ENCODE peak calls at places on chromosome 4, in ten cellular contexts. O, E, B, N, X, K, V, H, Z and Y are unnamed samples.

GRCh38 chr4:6372649-6373525 is 99.5 kb downstream of the PPP2R2C start:
- DNase-seq in H (peak; percentile 48), O (peak; percentile 19), X (no peak), B (no peak), K (no peak), N (no peak), V (no peak), Z (peak; percentile 64), E (peak; percentile 50), Y (no peak)

GRCh38 chr4:157887316-157887715 is 285.5 kb downstream of the GASK1B start:
- DNase-seq in O (no peak), Z (no peak), K (no peak), H (no peak), V (no peak), E (no peak), N (no peak), B (no peak), X (no peak), Y (no peak)

GRCh38 chr4:14802596-14802995 is 199.7 kb upstream of the CPEB2 start:
- DNase-seq in X (no peak), H (no peak), B (no peak), Z (no peak), K (no peak), N (no peak), O (no peak), E (no peak), V (no peak), Y (no peak)

GRCh38 chr4:113311047-113311446 is 261.6 kb downstream of the ANK2 start:
- DNase-seq in B (no peak), E (no peak), H (no peak), Z (no peak), K (no peak), X (no peak), V (no peak), N (no peak), O (no peak), Y (no peak)

GRCh38 chr4:38983756-38984647 is 48.2 kb downstream of the TMEM156 start:
- DNase-seq in X (no peak), Z (no peak), B (no peak), E (no peak), K (no peak), O (no peak), V (no peak), N (no peak), H (no peak), Y (no peak)

GRCh38 chr4:10715135-10715534 is 30.6 kb upstream of the CLNK start:
- DNase-seq in Z (no peak), N (no peak), K (no peak), H (no peak), B (no peak), V (no peak), O (peak; percentile 10), X (no peak), E (no peak), Y (no peak)

GRCh38 chr4:8653326-8654000 is 60.9 kb downstream of the CPZ start:
- DNase-seq in E (no peak), N (no peak), K (no peak), O (no peak), V (peak; percentile 42), B (no peak), H (no peak), Z (no peak), X (no peak), Y (peak; percentile 44)

GRCh38 chr4:152937535-152938236 is 1.6 kb downstream of the FHDC1 start:
- DNase-seq in E (peak; percentile 36), Z (no peak), K (no peak), O (peak; percentile 70), B (peak; percentile 11), H (peak; percentile 38), V (peak; percentile 59), X (no peak), N (no peak), Y (peak; percentile 78)

GRCh38 chr4:139300431-139301142 is 718 bp upstream of the NAA15 start:
- DNase-seq in E (no peak), V (no peak), H (peak; percentile 78), X (no peak), Z (peak; percentile 54), B (no peak), K (no peak), O (no peak), N (no peak), Y (no peak)

GRCh38 chr4:176839656-176840055 is 46.9 kb upstream of the VEGFC start:
- DNase-seq in B (no peak), X (no peak), Z (no peak), N (no peak), O (no peak), V (no peak), H (peak; percentile 22), K (no peak), E (no peak), Y (no peak)

GRCh38 chr4:74942251-74942917 is 9.5 kb downstream of the PARM1 start:
- DNase-seq in B (no peak), H (peak; percentile 76), O (no peak), K (no peak), N (no peak), V (no peak), X (no peak), Z (no peak), E (no peak), Y (no peak)

GRCh38 chr4:955161-955921 is 18.0 kb downstream of the DGKQ start:
- DNase-seq in X (no peak), V (no peak), K (no peak), Z (no peak), E (no peak), O (no peak), N (peak; percentile 36), B (no peak), H (no peak), Y (peak; percentile 52)

GRCh38 chr4:86939123-86939522 is 4.3 kb downstream of the AFF1 start:
- DNase-seq in K (no peak), B (peak; percentile 11), N (no peak), X (no peak), E (no peak), H (no peak), Z (peak; percentile 48), O (no peak), V (no peak), Y (no peak)

GRCh38 chr4:4627111-4627510 is 85.3 kb upstream of the STX18 start:
- DNase-seq in Z (no peak), N (no peak), V (no peak), O (no peak), B (no peak), X (no peak), H (no peak), K (no peak), E (no peak), Y (no peak)

GRCh38 chr4:151690884-151691283 is 69.9 kb downstream of the GATB start:
- DNase-seq in X (no peak), H (no peak), E (no peak), O (no peak), V (no peak), B (no peak), N (no peak), K (no peak), Z (no peak), Y (no peak)

GRCh38 chr4:118417325-118417724 is 64.5 kb upstream of the PRSS12 start:
- DNase-seq in K (no peak), Z (no peak), H (no peak), X (no peak), N (no peak), V (no peak), B (no peak), E (no peak), O (no peak), Y (no peak)

GRCh38 chr4:75710246-75710645 is 14.1 kb upstream of the USO1 start:
- DNase-seq in N (no peak), E (no peak), B (no peak), Z (no peak), V (peak; percentile 28), O (no peak), X (no peak), K (no peak), H (no peak), Y (no peak)

GRCh38 chr4:8410641-8411271 is 29.8 kb downstream of the ACOX3 start:
- DNase-seq in N (no peak), H (peak; percentile 75), Z (no peak), X (peak; percentile 49), E (peak; percentile 80), K (no peak), V (peak; percentile 85), B (no peak), O (peak; percentile 43), Y (no peak)

GRCh38 chr4:88891636-88892035 is 165.3 kb downstream of the FAM13A start:
- DNase-seq in E (no peak), O (no peak), B (no peak), H (no peak), Z (no peak), V (no peak), X (no peak), K (no peak), N (no peak), Y (no peak)

GRCh38 chr4:169309326-169309967 is 38.7 kb upstream of the SH3RF1 start:
- DNase-seq in K (no peak), Z (no peak), H (no peak), N (peak; percentile 71), B (no peak), O (no peak), E (no peak), V (no peak), X (no peak), Y (no peak)

GRCh38 chr4:13706130-13706529 is 78.6 kb upstream of the BOD1L1 start:
- DNase-seq in B (no peak), V (no peak), N (no peak), X (no peak), Z (no peak), E (no peak), O (peak; percentile 10), H (no peak), K (no peak), Y (no peak)

GRCh38 chr4:44118971-44119680 is 329.5 kb downstream of the KCTD8 start:
- DNase-seq in K (no peak), E (no peak), X (no peak), B (no peak), N (no peak), V (no peak), Z (no peak), H (peak; percentile 2), O (no peak), Y (no peak)

GRCh38 chr4:148834804-148835598 is 392.8 kb upstream of the NR3C2 start:
- DNase-seq in O (no peak), X (no peak), E (no peak), H (peak; percentile 55), N (no peak), V (no peak), B (no peak), K (no peak), Z (peak; percentile 72), Y (peak; percentile 72)

GRCh38 chr4:148315049-148315448 is 127.2 kb downstream of the NR3C2 start:
- DNase-seq in X (no peak), B (no peak), O (no peak), K (no peak), N (no peak), E (no peak), H (peak; percentile 68), V (no peak), Z (no peak), Y (no peak)

GRCh38 chr4:37799941-37800554 is 26.4 kb upstream of the PGM2 start:
- DNase-seq in V (no peak), H (no peak), E (no peak), K (no peak), N (no peak), X (no peak), O (no peak), Z (no peak), B (no peak), Y (no peak)

GRCh38 chr4:39285111-39285795 is 80.9 kb downstream of the RFC1 start:
- DNase-seq in B (no peak), Z (no peak), K (no peak), O (no peak), X (no peak), H (no peak), V (no peak), E (no peak), N (no peak), Y (no peak)

GRCh38 chr4:169612869-169613859 is 781 bp upstream of the NEK1 start:
- DNase-seq in H (peak; percentile 82), K (peak; percentile 41), V (peak; percentile 71), X (no peak), N (peak; percentile 75), O (peak; percentile 62), E (peak; percentile 77), Z (peak; percentile 82), B (peak; percentile 68), Y (peak; percentile 80)

GRCh38 chr4:75895744-75896314 is 6.4 kb downstream of the PPEF2 start:
- DNase-seq in X (no peak), K (no peak), E (no peak), V (no peak), Z (peak; percentile 51), H (peak; percentile 46), O (peak; percentile 15), B (peak; percentile 48), N (no peak), Y (no peak)